ENCODE peak calls at places on chromosomes 5 and 9, in four cellular contexts. O, W, J and Z are unnamed samples.

GRCh38 chr5:56671571-56671970 is 143.8 kb upstream of the MAP3K1 start:
- DNase-seq in O (no peak), W (no peak), J (no peak), Z (no peak)

GRCh38 chr5:120139039-120139438 is 325.1 kb upstream of the PRR16 start:
- DNase-seq in O (peak), W (no peak), J (no peak), Z (no peak)

GRCh38 chr9:76996700-76997099 is 22.8 kb upstream of the FOXB2 start:
- DNase-seq in O (no peak), W (no peak), J (peak), Z (no peak)

GRCh38 chr5:174154559-174154958 is 109.1 kb downstream of the NSG2 start:
- DNase-seq in O (no peak), W (no peak), J (no peak), Z (no peak)

GRCh38 chr9:37442556-37442955 is 20.1 kb downstream of the GRHPR start:
- DNase-seq in O (no peak), W (no peak), J (no peak), Z (no peak)

GRCh38 chr5:177132504-177133118 is 962 bp upstream of the NSD1 start:
- DNase-seq in O (no peak), W (no peak), J (peak), Z (no peak)

GRCh38 chr5:116225318-116225717 is 140.5 kb downstream of the COMMD10 start:
- DNase-seq in O (no peak), W (no peak), J (no peak), Z (no peak)

GRCh38 chr9:19720374-19720773 is 68.5 kb downstream of the SLC24A2 start:
- DNase-seq in O (peak), W (no peak), J (no peak), Z (no peak)

GRCh38 chr5:116563909-116564308 is 10.7 kb downstream of the SEMA6A start:
- DNase-seq in O (no peak), W (no peak), J (no peak), Z (no peak)

GRCh38 chr9:82781965-82782392 is 281.0 kb downstream of the RASEF start:
- DNase-seq in O (no peak), W (no peak), J (no peak), Z (no peak)

GRCh38 chr5:39217365-39218281 is 1.7 kb downstream of the FYB1 start:
- DNase-seq in O (peak), W (peak), J (peak), Z (no peak)

GRCh38 chr5:177429248-177430045 is 3.0 kb downstream of the GRK6 start:
- DNase-seq in O (no peak), W (no peak), J (no peak), Z (no peak)

GRCh38 chr5:57839025-57839424 is 356.4 kb upstream of the ACTBL2 start:
- DNase-seq in O (no peak), W (no peak), J (no peak), Z (no peak)

GRCh38 chr5:118580959-118581358 is 407.4 kb downstream of the DTWD2 start:
- DNase-seq in O (no peak), W (no peak), J (no peak), Z (no peak)

GRCh38 chr5:88140396-88140862 is 128.2 kb downstream of the TMEM161B start:
- DNase-seq in O (no peak), W (peak), J (peak), Z (no peak)

GRCh38 chr5:8906303-8906967 is 639.4 kb downstream of the SEMA5A start:
- DNase-seq in O (no peak), W (no peak), J (no peak), Z (no peak)

GRCh38 chr9:19471737-19472648 is 63.2 kb downstream of the ACER2 start:
- DNase-seq in O (peak), W (peak), J (peak), Z (no peak)

GRCh38 chr9:8270235-8270634 is 470.7 kb upstream of the DMAC1 start:
- DNase-seq in O (no peak), W (no peak), J (no peak), Z (no peak)

GRCh38 chr5:37248387-37248969 is 698 bp downstream of the CPLANE1 start:
- DNase-seq in O (no peak), W (no peak), J (no peak), Z (no peak)

GRCh38 chr9:16521868-16522381 is 348.5 kb downstream of the BNC2 start:
- DNase-seq in O (peak), W (peak), J (no peak), Z (no peak)

GRCh38 chr5:4413996-4414395 is 726.1 kb upstream of the ADAMTS16 start:
- DNase-seq in O (no peak), W (no peak), J (no peak), Z (no peak)

GRCh38 chr5:65914644-65915196 is 11.7 kb upstream of the ERBIN start:
- DNase-seq in O (no peak), W (no peak), J (no peak), Z (no peak)

GRCh38 chr5:16903480-16904300 is 32.4 kb downstream of the MYO10 start:
- DNase-seq in O (no peak), W (no peak), J (no peak), Z (no peak)

GRCh38 chr5:142680605-142681259 is 5.2 kb downstream of the FGF1 start:
- DNase-seq in O (no peak), W (peak), J (no peak), Z (no peak)

GRCh38 chr5:160692272-160692671 is 159.7 kb downstream of the ATP10B start:
- DNase-seq in O (no peak), W (no peak), J (no peak), Z (no peak)

GRCh38 chr9:109441296-109441695 is 56.8 kb downstream of the PTPN3 start:
- DNase-seq in O (no peak), W (no peak), J (no peak), Z (no peak)
- TF ChIP-seq CTCF in O (no peak), W (no peak), J (peak), Z (no peak)

GRCh38 chr5:179265529-179266290 is 79.6 kb downstream of the ADAMTS2 start:
- DNase-seq in O (no peak), W (peak), J (peak), Z (peak)
- TF ChIP-seq POLR2A in O (no peak), W (no peak), J (no peak), Z (no peak)

DNA sequence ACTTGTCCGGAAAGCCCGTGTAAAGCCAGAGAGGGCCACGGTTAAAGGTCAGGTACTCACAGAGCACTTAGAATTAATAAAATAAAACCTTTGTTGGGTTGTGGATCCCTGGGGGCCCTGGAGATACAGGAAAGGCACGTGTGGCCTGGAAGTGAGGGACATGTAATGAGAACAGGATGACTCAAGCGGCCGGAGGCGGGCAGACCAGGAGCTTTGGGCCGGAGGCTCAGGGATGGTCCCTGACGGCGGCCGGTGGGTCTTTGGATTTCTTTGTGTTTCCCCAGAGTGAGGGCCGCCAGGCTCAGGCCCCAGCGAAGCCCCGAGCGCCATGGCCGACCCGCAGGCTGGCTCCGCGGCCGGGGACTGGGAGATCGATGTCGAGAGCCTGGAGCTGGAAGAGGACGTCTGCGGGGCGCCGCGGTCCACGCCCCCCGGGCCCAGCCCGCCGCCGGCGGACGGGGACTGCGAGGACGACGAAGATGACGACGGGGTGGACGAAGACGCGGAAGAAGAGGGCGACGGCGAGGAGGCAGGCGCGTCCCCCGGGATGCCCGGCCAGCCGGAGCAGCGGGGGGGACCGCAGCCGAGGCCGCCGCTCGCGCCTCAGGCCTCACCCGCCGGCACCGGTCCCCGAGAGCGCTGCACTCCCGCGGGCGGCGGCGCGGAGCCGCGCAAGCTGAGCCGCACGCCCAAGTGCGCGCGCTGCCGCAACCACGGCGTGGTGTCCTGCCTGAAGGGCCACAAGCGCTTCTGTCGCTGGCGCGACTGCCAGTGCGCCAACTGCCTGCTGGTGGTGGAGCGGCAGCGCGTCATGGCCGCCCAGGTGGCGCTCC is 1.3 kb downstream of the DMRT2 start:
- DNase-seq in O (no peak), W (peak), J (peak), Z (no peak)
- TF ChIP-seq CTCF in O (no peak), W (no peak), J (peak), Z (no peak)

GRCh38 chr9:116417464-116417863 is 263.9 kb downstream of the PAPPA start:
- DNase-seq in O (no peak), W (no peak), J (no peak), Z (no peak)
- TF ChIP-seq POLR2A in O (no peak), W (no peak), J (no peak), Z (no peak)